ENCODE peak calls at places on chromosomes 11 and 22, in five cellular contexts. E is T-cell; P is sciatic nerve; F is Right ventricle myocardium superior; S is activated CD8-positive, alpha-beta memory T cell treated with anti-CD3 and anti-CD28 coated beads, Interleukin-2, amount 10 ng/mL, durations not matched to agents 7 days and 5 days. K is an unnamed sample.

GRCh38 chr11:71158936-71159335 is 93.4 kb downstream of the SHANK2 start:
- ATAC-seq in E (no peak), P (no peak), F (no peak), S (no peak), K (no peak)

GRCh38 chr11:111560785-111561184 is 20.3 kb downstream of the LAYN start:
- ATAC-seq in E (no peak), P (peak; percentile 37), F (no peak), S (no peak), K (no peak)

GRCh38 chr11:124898711-124899110 is 1.0 kb upstream of the ROBO4 start:
- ATAC-seq in E (no peak), P (peak; percentile 19), F (peak; percentile 59), S (no peak), K (no peak)

GRCh38 chr11:95682552-95682951 is 107.0 kb downstream of the FAM76B start:
- ATAC-seq in E (no peak), P (no peak), F (no peak), S (peak; percentile 49), K (peak; percentile 82)

GRCh38 chr11:15807827-15808226 is 548.5 kb downstream of the SOX6 start:
- ATAC-seq in E (no peak), P (no peak), F (no peak), S (no peak), K (no peak)

GRCh38 chr22:43000441-43001175 is 14.3 kb downstream of the PACSIN2 start:
- ATAC-seq in E (no peak), P (no peak), F (no peak), S (peak; percentile 55), K (peak; percentile 89)

GRCh38 chr22:27377901-27378300 is 423.7 kb downstream of the MN1 start:
- ATAC-seq in E (no peak), P (no peak), F (no peak), S (no peak), K (no peak)

GRCh38 chr11:19632435-19632834 is 80.2 kb upstream of the NAV2 start:
- ATAC-seq in E (no peak), P (peak; percentile 40), F (no peak), S (no peak), K (no peak)

GRCh38 chr11:18536195-18536594 is 9.5 kb upstream of the TSG101 start:
- ATAC-seq in E (no peak), P (no peak), F (no peak), S (no peak), K (no peak)

GRCh38 chr22:46171940-46172339 is 21.6 kb downstream of the PPARA start:
- ATAC-seq in E (no peak), P (no peak), F (peak; percentile 13), S (no peak), K (no peak)

GRCh38 chr22:44455963-44456358 is 42.1 kb downstream of the RTL6 start:
- ATAC-seq in E (no peak), P (no peak), F (no peak), S (peak; percentile 32), K (peak; percentile 77)

GRCh38 chr11:70953720-70954119 is 298.7 kb downstream of the SHANK2 start:
- ATAC-seq in E (no peak), P (no peak), F (peak; percentile 88), S (no peak), K (no peak)

GRCh38 chr11:8370812-8371515 is 107.3 kb upstream of the LMO1 start:
- ATAC-seq in E (no peak), P (no peak), F (no peak), S (no peak), K (no peak)

GRCh38 chr22:23131931-23132330 is 9.9 kb downstream of the RSPH14 start:
- ATAC-seq in E (no peak), P (no peak), F (no peak), S (no peak), K (no peak)

GRCh38 chr22:43114958-43115357 is 4.4 kb downstream of the BIK start:
- ATAC-seq in E (no peak), P (no peak), F (no peak), S (no peak), K (no peak)

GRCh38 chr22:22770280-22770871 is 117.2 kb upstream of the IGLL5 start:
- ATAC-seq in E (peak; percentile 45), P (peak; percentile 55), F (no peak), S (peak; percentile 53), K (peak; percentile 49)

GRCh38 chr11:135073870-135074269 is 661.8 kb upstream of the B3GAT1 start:
- ATAC-seq in E (no peak), P (no peak), F (peak; percentile 23), S (no peak), K (no peak)

GRCh38 chr11:113365895-113366294 is 21.7 kb upstream of the ANKK1 start:
- ATAC-seq in E (peak; percentile 31), P (no peak), F (no peak), S (no peak), K (no peak)

GRCh38 chr22:29979645-29980303 is 96.8 kb downstream of the MTMR3 start:
- ATAC-seq in E (no peak), P (no peak), F (no peak), S (no peak), K (no peak)

GRCh38 chr11:62593434-62594044 is 2.2 kb upstream of the TUT1 start:
- ATAC-seq in E (no peak), P (peak; percentile 37), F (peak; percentile 9), S (peak; percentile 37), K (peak; percentile 25)

GRCh38 chr11:13160745-13161144 is 116.8 kb upstream of the BMAL1 start:
- ATAC-seq in E (no peak), P (no peak), F (no peak), S (no peak), K (no peak)

GRCh38 chr11:127308291-127308690 is 307.7 kb upstream of the KIRREL3 start:
- ATAC-seq in E (no peak), P (no peak), F (no peak), S (no peak), K (no peak)

GRCh38 chr11:58525037-58525614 is 17.2 kb upstream of the OR5B21 start:
- ATAC-seq in E (peak; percentile 72), P (peak; percentile 66), F (peak; percentile 58), S (peak; percentile 86), K (peak; percentile 79)

GRCh38 chr11:46521947-46522681 is 71.7 kb downstream of the AMBRA1 start:
- ATAC-seq in E (no peak), P (no peak), F (peak; percentile 44), S (no peak), K (no peak)

GRCh38 chr11:123537726-123538125 is 107.7 kb downstream of the GRAMD1B start:
- ATAC-seq in E (no peak), P (no peak), F (no peak), S (no peak), K (no peak)

GRCh38 chr11:133049244-133050019 is 482.9 kb downstream of the OPCML start:
- ATAC-seq in E (no peak), P (no peak), F (no peak), S (no peak), K (no peak)

GRCh38 chr11:46529086-46529905 is 64.5 kb downstream of the AMBRA1 start:
- ATAC-seq in E (peak; percentile 92), P (peak; percentile 72), F (peak; percentile 82), S (peak; percentile 92), K (peak; percentile 75)

GRCh38 chr22:37089451-37089850 is 20.1 kb downstream of the TMPRSS6 start:
- ATAC-seq in E (no peak), P (no peak), F (no peak), S (no peak), K (no peak)

GRCh38 chr22:36510966-36511881 is 4.4 kb upstream of the FOXRED2 start:
- ATAC-seq in E (no peak), P (no peak), F (no peak), S (no peak), K (no peak)

GRCh38 chr22:28976588-28976987 is 85.0 kb downstream of the C22orf31 start:
- ATAC-seq in E (no peak), P (no peak), F (no peak), S (no peak), K (peak; percentile 76)

GRCh38 chr11:74926304-74927030 is 22.4 kb downstream of the XRRA1 start:
- ATAC-seq in E (no peak), P (no peak), F (no peak), S (peak; percentile 85), K (peak; percentile 92)

GRCh38 chr22:48425091-48425506 is 1402.6 kb downstream of the BRD1 start:
- ATAC-seq in E (no peak), P (no peak), F (no peak), S (no peak), K (no peak)

GRCh38 chr11:118175600-118176399 is 639 bp downstream of the SCN2B start:
- ATAC-seq in E (no peak), P (no peak), F (peak; percentile 12), S (no peak), K (no peak)

GRCh38 chr11:68524681-68525080 is 64.1 kb downstream of the PPP6R3 start:
- ATAC-seq in E (no peak), P (peak; percentile 74), F (peak; percentile 44), S (no peak), K (no peak)

GRCh38 chr11:12232160-12232559 is 121.8 kb downstream of the MICAL2 start:
- ATAC-seq in E (no peak), P (no peak), F (no peak), S (no peak), K (no peak)

K was measured in activated T-helper 17 cell treated with anti-CD3 and anti-CD28 coated beads, Interleukin-2, amount 50 U/mL, for 72 hours.